ENCODE peak calls at places on chromosomes 3 and 15, in ten cellular contexts. F is breast epithelium; A is activated naive CD8-positive, alpha-beta T cell treated with anti-CD3 and anti-CD28 coated beads, Interleukin-2, amount 50 U/mL, for 24 hours; K is natural killer cell treated with Interleukin-12 subunit alpha and Interleukin-12 subunit beta and Interleukin-15 and Interleukin-18, amount 100 ng/mL, for 72 hours; E is activated naive CD4-positive, alpha-beta T cell; Y is activated CD8-positive, alpha-beta memory T cell treated with anti-CD3 and anti-CD28 coated beads, Interleukin-2, amount 50 U/mL, for 4 hours; B is SK-N-DZ; O is brain microvascular endothelial cell; C is iris pigment epithelial cell; S is PC-9. L is an unnamed sample.
A peak's percentile ranks its signal among the peaks of the same experiment; 100 is the strongest.

GRCh38 chr3:172836390-172836997 is 86.0 kb downstream of the ECT2 start:
- DNase-seq in F (no peak), A (peak; percentile 11), K (no peak), E (no peak), Y (no peak), B (peak; percentile 60), O (peak; percentile 66), C (peak; percentile 56), S (peak; percentile 38), L (no peak)

GRCh38 chr3:172203522-172204258 is 164.3 kb downstream of the FNDC3B start:
- DNase-seq in F (no peak), A (no peak), K (no peak), E (no peak), Y (no peak), B (no peak), O (no peak), C (no peak), S (no peak), L (peak; percentile 88)

GRCh38 chr3:143207338-143207961 is 87.9 kb downstream of the CHST2 start:
- DNase-seq in F (no peak), A (peak; percentile 45), K (no peak), E (no peak), Y (no peak), B (no peak), O (peak; percentile 33), C (peak; percentile 77), S (peak; percentile 7), L (no peak)

GRCh38 chr3:106242779-106243178 is 374.0 kb upstream of the CBLB start:
- DNase-seq in F (no peak), A (no peak), K (no peak), E (no peak), Y (no peak), B (no peak), O (no peak), C (no peak), S (no peak), L (no peak)

GRCh38 chr3:15159501-15160136 is 46.4 kb upstream of the CAPN7 start:
- DNase-seq in F (no peak), A (no peak), K (no peak), E (no peak), Y (no peak), B (no peak), O (peak; percentile 9), C (peak; percentile 64), S (no peak), L (no peak)

GRCh38 chr3:104190681-104191080 is 1176.0 kb upstream of the ALCAM start:
- DNase-seq in F (no peak), A (no peak), K (no peak), E (no peak), Y (no peak), B (no peak), O (peak; percentile 25), C (peak; percentile 14), S (no peak), L (no peak)

GRCh38 chr15:91051248-91051647 is 28.9 kb upstream of the VPS33B start:
- DNase-seq in F (no peak), A (no peak), K (no peak), E (no peak), Y (no peak), B (no peak), O (no peak), C (no peak), S (no peak), L (no peak)

GRCh38 chr3:34132069-34132677 is 333.7 kb downstream of the PDCD6IP start:
- DNase-seq in F (no peak), A (no peak), K (no peak), E (no peak), Y (no peak), B (no peak), O (no peak), C (no peak), S (no peak), L (no peak)

L was measured in NCI-H1930.